ENCODE peak calls at places on chromosomes 5 and 9, in ten cellular contexts. D is body of pancreas, E is tibial nerve, V is uterus, H is A549, W is sigmoid colon, L is ovary, R is transverse colon, F is GM12878, B is thyroid gland. N is an unnamed sample.
A peak's percentile ranks its signal among the peaks of the same experiment; 100 is the strongest.

GRCh38 chr5:73312146-73312871 is 136.3 kb downstream of the FOXD1 start:
- DNase-seq in D (no peak), E (peak; percentile 53), V (no peak), H (peak; percentile 25), W (no peak), L (no peak), R (peak; percentile 22), F (no peak), B (no peak), N (no peak)

GRCh38 chr9:92671323-92671722 is 1.4 kb upstream of the IPPK start:
- DNase-seq in D (no peak), E (peak; percentile 32), V (no peak), H (peak; percentile 74), W (no peak), L (peak; percentile 64), R (no peak), F (no peak), B (peak; percentile 36), N (peak; percentile 87)

GRCh38 chr5:170388818-170389217 is 349 bp downstream of the KCNMB1 start:
- DNase-seq in D (no peak), E (no peak), V (no peak), H (no peak), W (no peak), L (no peak), R (no peak), F (no peak), B (no peak), N (no peak)

GRCh38 chr9:35906923-35907699 is 1.1 kb downstream of the HRCT1 start:
- DNase-seq in D (no peak), E (peak; percentile 75), V (peak; percentile 86), H (peak; percentile 46), W (peak; percentile 93), L (peak; percentile 52), R (peak; percentile 65), F (no peak), B (peak; percentile 90), N (peak; percentile 46)

GRCh38 chr5:61277190-61277589 is 54.9 kb upstream of the ZSWIM6 start:
- DNase-seq in D (no peak), E (no peak), V (no peak), H (peak; percentile 43), W (no peak), L (no peak), R (no peak), F (no peak), B (no peak), N (no peak)

GRCh38 chr5:149279651-149280050 is 8.0 kb downstream of the AFAP1L1 start:
- DNase-seq in D (no peak), E (no peak), V (no peak), H (no peak), W (no peak), L (no peak), R (no peak), F (no peak), B (no peak), N (no peak)

GRCh38 chr5:147576646-147577535 is 67.0 kb upstream of the DPYSL3 start:
- DNase-seq in D (peak; percentile 38), E (peak; percentile 82), V (peak; percentile 70), H (peak; percentile 40), W (peak; percentile 72), L (peak; percentile 81), R (peak; percentile 53), F (no peak), B (peak; percentile 49), N (peak; percentile 47)

GRCh38 chr5:125536582-125536981 is 790.1 kb upstream of the ZNF608 start:
- DNase-seq in D (no peak), E (no peak), V (no peak), H (no peak), W (no peak), L (no peak), R (no peak), F (no peak), B (no peak), N (no peak)

GRCh38 chr9:129981180-129981907 is 61.6 kb downstream of the FNBP1 start:
- DNase-seq in D (no peak), E (peak; percentile 52), V (no peak), H (peak; percentile 45), W (peak; percentile 83), L (no peak), R (peak; percentile 39), F (no peak), B (peak; percentile 22), N (peak; percentile 88)

GRCh38 chr9:129221233-129221632 is 43.2 kb upstream of the IER5L start:
- DNase-seq in D (no peak), E (no peak), V (no peak), H (no peak), W (no peak), L (no peak), R (no peak), F (no peak), B (peak; percentile 18), N (peak; percentile 47)

GRCh38 chr9:93617273-93617672 is 40.9 kb downstream of the PHF2 start:
- DNase-seq in D (no peak), E (no peak), V (no peak), H (no peak), W (no peak), L (no peak), R (no peak), F (no peak), B (no peak), N (no peak)

GRCh38 chr5:141513627-141514329 is 24.9 kb downstream of the PCDHGC5 start:
- DNase-seq in D (peak; percentile 73), E (peak; percentile 73), V (peak; percentile 91), H (no peak), W (peak; percentile 94), L (peak; percentile 83), R (peak; percentile 66), F (peak; percentile 75), B (peak; percentile 72), N (peak; percentile 91)

DNA sequence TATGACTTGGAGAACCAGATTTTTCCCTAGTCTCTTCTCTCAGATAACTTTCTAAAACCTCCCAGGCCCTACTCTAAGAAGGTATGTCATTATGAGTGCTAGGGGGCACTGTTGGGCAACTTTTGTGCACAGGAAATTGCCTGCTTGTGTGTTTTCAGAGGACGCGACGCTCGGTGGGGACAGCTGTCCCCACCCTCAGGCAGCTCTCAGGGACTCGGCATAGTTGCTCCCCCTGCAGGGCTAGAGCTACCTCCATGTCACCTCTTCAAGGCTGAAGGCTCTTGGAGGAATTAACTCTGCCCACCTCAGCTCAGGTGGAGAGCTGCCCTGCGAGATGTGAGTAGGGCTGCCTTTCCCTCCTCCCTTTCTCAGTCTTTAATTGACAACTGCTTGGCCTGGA is 10.2 kb upstream of the TIFAB start:
- DNase-seq in D (no peak), E (peak; percentile 40), V (no peak), H (peak; percentile 73), W (peak; percentile 18), L (no peak), R (peak; percentile 43), F (no peak), B (peak; percentile 43), N (peak; percentile 44)
- TF ChIP-seq CTCF in D (peak; percentile 5), E (no peak), V (no peak), H (peak; percentile 82), W (no peak), L (no peak), R (peak; percentile 25), F (peak; percentile 42), B (peak; percentile 44), N (peak; percentile 29)

GRCh38 chr9:134560206-134560605 is 81.4 kb upstream of the COL5A1 start:
- DNase-seq in D (peak; percentile 7), E (no peak), V (no peak), H (no peak), W (peak; percentile 24), L (peak; percentile 1), R (no peak), F (no peak), B (no peak), N (no peak)
- TF ChIP-seq POLR2A in D (no peak), E (no peak), V (no peak), H (no peak), W (no peak), L (no peak), R (no peak), F (no peak), B (no peak), N (no peak)

GRCh38 chr5:179822059-179822432 is 1.3 kb downstream of the SQSTM1 start:
- DNase-seq in D (no peak), E (no peak), V (no peak), H (no peak), W (no peak), L (no peak), R (no peak), F (no peak), B (no peak), N (no peak)

GRCh38 chr5:179820483-179821297 is at the start of gene SQSTM1:
- DNase-seq in D (peak; percentile 84), E (peak; percentile 67), V (peak; percentile 81), H (peak; percentile 87), W (peak; percentile 91), L (peak; percentile 93), R (peak; percentile 88), F (no peak), B (peak; percentile 74), N (peak; percentile 88)

GRCh38 chr5:179820127-179820482 is 600 bp upstream of the SQSTM1 start:
- DNase-seq in D (no peak), E (no peak), V (no peak), H (peak; percentile 60), W (no peak), L (no peak), R (no peak), F (no peak), B (no peak), N (no peak)

GRCh38 chr5:179822444-179822990 is 1.8 kb downstream of the SQSTM1 start:
- DNase-seq in D (peak; percentile 30), E (no peak), V (no peak), H (no peak), W (peak; percentile 66), L (peak; percentile 40), R (no peak), F (no peak), B (peak; percentile 62), N (peak; percentile 25)

GRCh38 chr5:179821298-179822058 is 773 bp downstream of the SQSTM1 start:
- DNase-seq in D (peak; percentile 99), E (peak; percentile 97), V (peak; percentile 97), H (peak; percentile 92), W (peak; percentile 99), L (peak; percentile 96), R (peak; percentile 97), F (no peak), B (peak; percentile 98), N (peak; percentile 98)
- TF ChIP-seq CTCF in D (no peak), E (no peak), V (no peak), H (no peak), W (no peak), L (no peak), R (peak; percentile 22), F (no peak), B (no peak), N (no peak)

GRCh38 chr9:95048225-95049087 is 269.1 kb downstream of the FANCC start:
- DNase-seq in D (peak; percentile 78), E (peak; percentile 56), V (peak; percentile 70), H (peak; percentile 74), W (no peak), L (peak; percentile 66), R (peak; percentile 82), F (no peak), B (peak; percentile 88), N (peak; percentile 68)
- TF ChIP-seq POLR2A in D (peak; percentile 90), E (no peak), V (peak; percentile 51), H (peak; percentile 53), W (no peak), L (peak; percentile 30), R (peak; percentile 39), F (no peak), B (peak; percentile 84), N (no peak)

GRCh38 chr9:90830051-90830450 is 28.4 kb downstream of the SYK start:
- DNase-seq in D (no peak), E (no peak), V (no peak), H (no peak), W (no peak), L (no peak), R (no peak), F (no peak), B (no peak), N (no peak)
- TF ChIP-seq CTCF in D (no peak), E (no peak), V (no peak), H (no peak), W (no peak), L (no peak), R (no peak), F (peak; percentile 29), B (no peak), N (no peak)